ENCODE peak calls at places on chromosomes 6 and 20, in five cellular contexts. One of them, this sample, is unnamed.
A peak's percentile ranks its signal among the peaks of the same experiment; 100 is the strongest.

GRCh38 chr6:159097256-159097655 is 52.5 kb upstream of the TAGAP start:
- DNase-seq in GM10248: no peak
- DNase-seq in brain microvascular endothelial cell: no peak
- DNase-seq in BJ: no peak
- DNase-seq in AG04450: no peak
- DNase-seq in this sample: no peak

GRCh38 chr6:155341130-155341828 is 27.0 kb upstream of the TFB1M start:
- DNase-seq in GM10248: no peak
- DNase-seq in brain microvascular endothelial cell: peak; percentile 82
- DNase-seq in BJ: no peak
- DNase-seq in AG04450: no peak
- DNase-seq in this sample: no peak

GRCh38 chr20:51389543-51389924 is 153.0 kb downstream of the NFATC2 start:
- DNase-seq in GM10248: no peak
- DNase-seq in brain microvascular endothelial cell: no peak
- DNase-seq in BJ: no peak
- DNase-seq in AG04450: no peak
- DNase-seq in this sample: no peak

GRCh38 chr6:139378882-139379341 is 4.5 kb upstream of the CITED2 start:
- DNase-seq in GM10248: no peak
- DNase-seq in brain microvascular endothelial cell: no peak
- DNase-seq in BJ: no peak
- DNase-seq in AG04450: no peak
- DNase-seq in this sample: no peak

GRCh38 chr20:23270427-23270911 is 80.1 kb upstream of the NXT1 start:
- DNase-seq in GM10248: no peak
- DNase-seq in brain microvascular endothelial cell: peak; percentile 99
- DNase-seq in BJ: no peak
- DNase-seq in AG04450: peak; percentile 51
- DNase-seq in this sample: no peak

GRCh38 chr6:55925292-55925691 is 49.9 kb upstream of the BMP5 start:
- DNase-seq in GM10248: no peak
- DNase-seq in brain microvascular endothelial cell: peak; percentile 32
- DNase-seq in BJ: peak; percentile 59
- DNase-seq in AG04450: no peak
- DNase-seq in this sample: no peak

GRCh38 chr6:53294095-53294494 is 54.7 kb downstream of the ELOVL5 start:
- DNase-seq in GM10248: no peak
- DNase-seq in brain microvascular endothelial cell: no peak
- DNase-seq in BJ: no peak
- DNase-seq in AG04450: no peak
- DNase-seq in this sample: no peak

GRCh38 chr6:113744886-113745285 is 112.3 kb upstream of the MARCKS start:
- DNase-seq in GM10248: no peak
- DNase-seq in brain microvascular endothelial cell: no peak
- DNase-seq in BJ: no peak
- DNase-seq in AG04450: no peak
- DNase-seq in this sample: no peak

GRCh38 chr6:33312361-33313104 is 1.3 kb downstream of the TAPBP start:
- DNase-seq in GM10248: peak; percentile 88
- DNase-seq in brain microvascular endothelial cell: peak; percentile 55
- DNase-seq in BJ: no peak
- DNase-seq in AG04450: no peak
- DNase-seq in this sample: no peak

GRCh38 chr6:145015739-145016558 is 719.4 kb downstream of the EPM2A start:
- DNase-seq in GM10248: peak; percentile 37
- DNase-seq in brain microvascular endothelial cell: peak; percentile 86
- DNase-seq in BJ: peak; percentile 71
- DNase-seq in AG04450: peak; percentile 72
- DNase-seq in this sample: peak; percentile 88

GRCh38 chr6:148771896-148772554 is 25.2 kb downstream of the UST start:
- DNase-seq in GM10248: no peak
- DNase-seq in brain microvascular endothelial cell: no peak
- DNase-seq in BJ: no peak
- DNase-seq in AG04450: no peak
- DNase-seq in this sample: no peak

GRCh38 chr6:32432050-32432450 is 7.6 kb upstream of the HLA-DRA start:
- DNase-seq in GM10248: peak; percentile 29
- DNase-seq in brain microvascular endothelial cell: no peak
- DNase-seq in BJ: no peak
- DNase-seq in AG04450: no peak
- DNase-seq in this sample: no peak

GRCh38 chr6:79868098-79868722 is 79.1 kb downstream of the ELOVL4 start:
- DNase-seq in GM10248: peak; percentile 54
- DNase-seq in brain microvascular endothelial cell: peak; percentile 65
- DNase-seq in BJ: peak; percentile 16
- DNase-seq in AG04450: peak; percentile 39
- DNase-seq in this sample: peak; percentile 69

GRCh38 chr20:48405909-48406308 is 421.9 kb downstream of the PREX1 start:
- DNase-seq in GM10248: no peak
- DNase-seq in brain microvascular endothelial cell: no peak
- DNase-seq in BJ: no peak
- DNase-seq in AG04450: no peak
- DNase-seq in this sample: no peak

GRCh38 chr6:166379800-166380199 is 2.9 kb downstream of the MPC1 start:
- DNase-seq in GM10248: no peak
- DNase-seq in brain microvascular endothelial cell: no peak
- DNase-seq in BJ: no peak
- DNase-seq in AG04450: no peak
- DNase-seq in this sample: no peak

GRCh38 chr6:158758464-158758863 is 60.7 kb downstream of the EZR start:
- DNase-seq in GM10248: no peak
- DNase-seq in brain microvascular endothelial cell: no peak
- DNase-seq in BJ: no peak
- DNase-seq in AG04450: no peak
- DNase-seq in this sample: no peak

GRCh38 chr6:102075539-102075938 is 682.0 kb downstream of the GRIK2 start:
- DNase-seq in GM10248: no peak
- DNase-seq in brain microvascular endothelial cell: no peak
- DNase-seq in BJ: peak; percentile 4
- DNase-seq in AG04450: no peak
- DNase-seq in this sample: no peak

GRCh38 chr20:64009811-64010387 is 26.1 kb upstream of the C20orf204 start:
- DNase-seq in GM10248: no peak
- DNase-seq in brain microvascular endothelial cell: peak; percentile 7
- DNase-seq in BJ: no peak
- DNase-seq in AG04450: no peak
- DNase-seq in this sample: no peak

GRCh38 chr6:40398810-40399477 is 188.2 kb downstream of the LRFN2 start:
- DNase-seq in GM10248: no peak
- DNase-seq in brain microvascular endothelial cell: no peak
- DNase-seq in BJ: no peak
- DNase-seq in AG04450: no peak
- DNase-seq in this sample: no peak

GRCh38 chr20:64077094-64077493 is 2.2 kb downstream of the RGS19 start:
- DNase-seq in GM10248: peak; percentile 63
- DNase-seq in brain microvascular endothelial cell: no peak
- DNase-seq in BJ: no peak
- DNase-seq in AG04450: no peak
- DNase-seq in this sample: no peak

GRCh38 chr6:89144358-89145041 is 1.4 kb upstream of the PM20D2 start:
- DNase-seq in GM10248: peak; percentile 47
- DNase-seq in brain microvascular endothelial cell: no peak
- DNase-seq in BJ: no peak
- DNase-seq in AG04450: no peak
- DNase-seq in this sample: no peak

GRCh38 chr6:16802071-16802470 is 40.8 kb upstream of the ATXN1 start:
- DNase-seq in GM10248: no peak
- DNase-seq in brain microvascular endothelial cell: no peak
- DNase-seq in BJ: peak; percentile 68
- DNase-seq in AG04450: no peak
- DNase-seq in this sample: peak; percentile 88

GRCh38 chr20:10488436-10489053 is 53.4 kb downstream of the SLX4IP start:
- DNase-seq in GM10248: no peak
- DNase-seq in brain microvascular endothelial cell: no peak
- DNase-seq in BJ: no peak
- DNase-seq in AG04450: no peak
- DNase-seq in this sample: no peak

GRCh38 chr6:87755697-87756671 is 54.0 kb upstream of the AKIRIN2 start:
- DNase-seq in GM10248: no peak
- DNase-seq in brain microvascular endothelial cell: peak; percentile 3
- DNase-seq in BJ: no peak
- DNase-seq in AG04450: no peak
- DNase-seq in this sample: no peak

GRCh38 chr6:16805190-16805860 is 44.1 kb upstream of the ATXN1 start:
- DNase-seq in GM10248: no peak
- DNase-seq in brain microvascular endothelial cell: no peak
- DNase-seq in BJ: no peak
- DNase-seq in AG04450: no peak
- DNase-seq in this sample: no peak

GRCh38 chr20:46562009-46562372 is 11.5 kb upstream of the OCSTAMP start:
- DNase-seq in GM10248: no peak
- DNase-seq in brain microvascular endothelial cell: no peak
- DNase-seq in BJ: no peak
- DNase-seq in AG04450: no peak
- DNase-seq in this sample: no peak

GRCh38 chr20:46558511-46558959 is 8.1 kb upstream of the OCSTAMP start:
- DNase-seq in GM10248: no peak
- DNase-seq in brain microvascular endothelial cell: peak; percentile 84
- DNase-seq in BJ: peak; percentile 33
- DNase-seq in AG04450: peak; percentile 85
- DNase-seq in this sample: peak; percentile 64

GRCh38 chr20:46557231-46557956 is 6.9 kb upstream of the OCSTAMP start:
- DNase-seq in GM10248: no peak
- DNase-seq in brain microvascular endothelial cell: no peak
- DNase-seq in BJ: no peak
- DNase-seq in AG04450: no peak
- DNase-seq in this sample: peak; percentile 21

GRCh38 chr20:46559001-46559400 is 8.5 kb upstream of the OCSTAMP start:
- DNase-seq in GM10248: no peak
- DNase-seq in brain microvascular endothelial cell: no peak
- DNase-seq in BJ: no peak
- DNase-seq in AG04450: no peak
- DNase-seq in this sample: no peak

DNA sequence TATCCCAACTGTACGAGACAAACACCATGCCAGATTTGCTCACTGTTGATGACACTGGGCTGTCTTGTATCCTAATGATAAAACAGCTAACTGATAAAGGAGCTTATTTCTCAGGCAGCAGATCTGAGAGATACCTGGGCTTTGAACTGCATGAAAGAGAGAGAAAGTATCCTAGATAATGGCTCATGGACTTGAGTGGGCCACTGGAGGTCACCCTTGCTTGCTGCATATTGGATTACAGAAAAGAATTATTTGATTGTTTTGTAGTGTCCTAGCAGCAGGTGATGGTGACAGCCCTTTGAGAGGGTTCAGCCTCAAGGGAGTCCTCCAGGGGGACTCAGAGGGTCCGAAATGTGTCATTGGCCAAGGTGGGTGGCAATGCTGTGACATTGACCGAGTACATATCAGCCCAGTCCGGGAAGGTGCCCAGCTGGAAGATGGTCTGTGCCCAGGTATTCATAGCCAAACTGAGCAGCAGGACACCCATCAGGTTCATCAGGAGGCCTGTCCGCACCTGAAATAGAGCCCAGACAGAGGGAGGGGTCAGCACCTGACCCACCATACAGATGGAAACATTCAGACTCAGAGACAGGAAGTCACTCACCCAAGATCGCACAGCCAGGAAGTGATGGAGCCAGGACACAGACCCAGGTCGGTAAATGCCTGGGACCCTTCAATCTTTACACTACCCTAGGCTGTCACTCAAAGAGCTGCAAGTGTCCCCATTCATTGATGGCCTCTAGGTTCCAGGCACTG is 9.4 kb upstream of the OCSTAMP start:
- DNase-seq in GM10248: no peak
- DNase-seq in brain microvascular endothelial cell: no peak
- DNase-seq in BJ: no peak
- DNase-seq in AG04450: no peak
- DNase-seq in this sample: no peak
- TF ChIP-seq CTCF in GM10248: no peak
- TF ChIP-seq CTCF in brain microvascular endothelial cell: no peak
- TF ChIP-seq CTCF in BJ: no peak
- TF ChIP-seq CTCF in AG04450: no peak
- TF ChIP-seq CTCF in this sample: no peak

DNA sequence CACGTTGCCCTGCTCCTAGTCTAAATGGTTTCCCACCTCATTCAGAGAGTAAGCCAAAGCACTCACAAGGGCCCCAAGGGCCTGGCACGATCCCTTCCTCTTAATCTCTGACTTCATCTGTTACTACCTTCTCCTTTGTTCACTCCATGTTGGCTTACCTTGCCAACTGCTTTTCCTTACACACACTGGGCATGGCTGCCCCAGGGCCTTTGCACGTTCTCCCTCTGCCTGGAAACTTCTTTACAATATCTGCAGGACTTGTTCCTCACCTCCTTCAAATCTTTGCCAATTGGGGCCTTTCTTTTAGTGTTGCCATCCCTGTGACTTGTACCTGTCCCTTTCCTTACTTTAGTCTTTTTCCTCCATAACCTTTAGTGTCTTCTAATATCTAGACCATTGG is 73.9 kb downstream of the PLCB4 start:
- DNase-seq in GM10248: no peak
- DNase-seq in brain microvascular endothelial cell: no peak
- DNase-seq in BJ: no peak
- DNase-seq in AG04450: no peak
- DNase-seq in this sample: no peak
- TF ChIP-seq CTCF in GM10248: no peak
- TF ChIP-seq CTCF in brain microvascular endothelial cell: no peak
- TF ChIP-seq CTCF in BJ: no peak
- TF ChIP-seq CTCF in AG04450: no peak
- TF ChIP-seq CTCF in this sample: no peak

GRCh38 chr6:37489697-37490336 is 9.9 kb downstream of the CCDC167 start:
- DNase-seq in GM10248: no peak
- DNase-seq in brain microvascular endothelial cell: peak; percentile 5
- DNase-seq in BJ: no peak
- DNase-seq in AG04450: no peak
- DNase-seq in this sample: no peak
- TF ChIP-seq CTCF in GM10248: peak; percentile 4
- TF ChIP-seq CTCF in brain microvascular endothelial cell: peak; percentile 50
- TF ChIP-seq CTCF in BJ: no peak
- TF ChIP-seq CTCF in AG04450: peak; percentile 26
- TF ChIP-seq CTCF in this sample: peak; percentile 21

GRCh38 chr20:1118336-1119127 is at the start of gene PSMF1:
- DNase-seq in GM10248: peak; percentile 95
- DNase-seq in brain microvascular endothelial cell: peak; percentile 84
- DNase-seq in BJ: peak; percentile 42
- DNase-seq in AG04450: peak; percentile 72
- DNase-seq in this sample: peak; percentile 61
- TF ChIP-seq CTCF in GM10248: no peak
- TF ChIP-seq CTCF in brain microvascular endothelial cell: peak; percentile 15
- TF ChIP-seq CTCF in BJ: no peak
- TF ChIP-seq CTCF in AG04450: peak; percentile 5
- TF ChIP-seq CTCF in this sample: no peak

DNA sequence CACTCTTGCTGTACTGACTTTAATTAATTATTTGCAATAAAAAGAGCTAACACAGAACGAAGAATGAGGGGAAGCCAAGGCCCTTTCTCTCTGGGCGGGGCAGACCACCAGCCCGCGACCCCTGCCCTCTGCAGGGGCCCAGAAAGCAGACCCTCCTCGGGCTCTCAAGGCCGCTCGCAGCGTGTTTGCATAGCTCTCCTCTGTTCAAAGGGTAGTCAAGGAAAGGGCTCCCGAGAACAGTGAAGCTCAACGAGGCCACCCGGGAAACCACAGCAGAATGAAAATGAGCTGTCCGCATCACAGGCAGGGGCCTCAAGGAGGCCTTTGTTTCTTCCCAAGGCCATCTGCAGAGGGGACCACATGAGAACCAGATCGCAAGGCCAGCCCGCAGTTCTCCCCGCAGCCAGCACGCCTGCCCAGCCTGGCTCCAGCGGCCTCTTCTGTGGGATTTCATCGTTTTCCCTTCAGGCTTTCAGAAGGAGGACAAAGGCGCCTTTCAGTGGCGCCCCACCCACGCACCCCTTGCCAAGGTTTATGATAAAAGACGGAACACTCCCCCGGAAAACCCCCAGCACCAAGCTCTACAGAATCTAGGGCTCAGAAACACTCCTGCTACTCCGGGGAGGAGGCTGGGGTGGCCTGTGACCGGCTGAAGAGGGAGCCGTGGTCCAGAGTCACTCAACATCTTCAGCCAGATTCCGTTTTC is 25.3 kb downstream of the ACSS1 start:
- DNase-seq in GM10248: no peak
- DNase-seq in brain microvascular endothelial cell: no peak
- DNase-seq in BJ: no peak
- DNase-seq in AG04450: no peak
- DNase-seq in this sample: no peak
- TF ChIP-seq CTCF in GM10248: no peak
- TF ChIP-seq CTCF in brain microvascular endothelial cell: no peak
- TF ChIP-seq CTCF in BJ: no peak
- TF ChIP-seq CTCF in AG04450: no peak
- TF ChIP-seq CTCF in this sample: no peak

This sample was measured in HFF-Myc.